ENCODE peak calls at places on chromosomes 11 and 22, in six cellular contexts. One of them, this sample, is unnamed.

GRCh38 chr11:126431401-126432064 is 76.0 kb downstream of the ST3GAL4 start:
- DNase-seq in ascending aorta: peak; percentile 80
- DNase-seq in HCT116: no peak
- DNase-seq in neuronal stem cell: no peak
- DNase-seq in stomach: peak; percentile 38
- DNase-seq in GM23338: no peak
- DNase-seq in this sample: no peak

GRCh38 chr11:73257342-73258103 is 14.6 kb upstream of the P2RY6 start:
- DNase-seq in ascending aorta: peak; percentile 92
- DNase-seq in HCT116: peak; percentile 27
- DNase-seq in neuronal stem cell: no peak
- DNase-seq in stomach: peak; percentile 25
- DNase-seq in GM23338: peak; percentile 33
- DNase-seq in this sample: no peak

GRCh38 chr11:10386361-10386760 is 68.7 kb upstream of the AMPD3 start:
- DNase-seq in ascending aorta: peak; percentile 9
- DNase-seq in HCT116: no peak
- DNase-seq in neuronal stem cell: no peak
- DNase-seq in stomach: no peak
- DNase-seq in GM23338: no peak
- DNase-seq in this sample: no peak

GRCh38 chr11:41849250-41849649 is 389.8 kb upstream of the LRRC4C start:
- DNase-seq in ascending aorta: no peak
- DNase-seq in HCT116: no peak
- DNase-seq in neuronal stem cell: no peak
- DNase-seq in stomach: no peak
- DNase-seq in GM23338: no peak
- DNase-seq in this sample: no peak

GRCh38 chr11:12017243-12017678 is 8.8 kb upstream of the DKK3 start:
- DNase-seq in ascending aorta: peak; percentile 85
- DNase-seq in HCT116: no peak
- DNase-seq in neuronal stem cell: no peak
- DNase-seq in stomach: no peak
- DNase-seq in GM23338: no peak
- DNase-seq in this sample: no peak

GRCh38 chr22:32205974-32206773 is 1.3 kb upstream of the RFPL2 start:
- DNase-seq in ascending aorta: no peak
- DNase-seq in HCT116: no peak
- DNase-seq in neuronal stem cell: no peak
- DNase-seq in stomach: no peak
- DNase-seq in GM23338: peak; percentile 60
- DNase-seq in this sample: no peak

GRCh38 chr22:26702906-26703830 is 45.8 kb downstream of the MIAT start:
- DNase-seq in ascending aorta: no peak
- DNase-seq in HCT116: no peak
- DNase-seq in neuronal stem cell: no peak
- DNase-seq in stomach: no peak
- DNase-seq in GM23338: no peak
- DNase-seq in this sample: no peak

GRCh38 chr22:46355369-46355995 is 20.0 kb downstream of the TRMU start:
- DNase-seq in ascending aorta: no peak
- DNase-seq in HCT116: no peak
- DNase-seq in neuronal stem cell: peak; percentile 70
- DNase-seq in stomach: peak; percentile 80
- DNase-seq in GM23338: peak; percentile 89
- DNase-seq in this sample: peak; percentile 68

GRCh38 chr11:97956904-97957303 is 1063.8 kb upstream of the CNTN5 start:
- DNase-seq in ascending aorta: no peak
- DNase-seq in HCT116: no peak
- DNase-seq in neuronal stem cell: no peak
- DNase-seq in stomach: no peak
- DNase-seq in GM23338: peak; percentile 28
- DNase-seq in this sample: no peak

GRCh38 chr11:123174196-123175183 is 20.6 kb downstream of the CLMP start:
- DNase-seq in ascending aorta: peak; percentile 79
- DNase-seq in HCT116: no peak
- DNase-seq in neuronal stem cell: peak; percentile 21
- DNase-seq in stomach: peak; percentile 39
- DNase-seq in GM23338: peak; percentile 41
- DNase-seq in this sample: no peak

GRCh38 chr11:79413258-79413657 is 27.6 kb downstream of the TENM4 start:
- DNase-seq in ascending aorta: peak; percentile 78
- DNase-seq in HCT116: no peak
- DNase-seq in neuronal stem cell: peak; percentile 15
- DNase-seq in stomach: peak; percentile 42
- DNase-seq in GM23338: peak; percentile 61
- DNase-seq in this sample: no peak

DNA sequence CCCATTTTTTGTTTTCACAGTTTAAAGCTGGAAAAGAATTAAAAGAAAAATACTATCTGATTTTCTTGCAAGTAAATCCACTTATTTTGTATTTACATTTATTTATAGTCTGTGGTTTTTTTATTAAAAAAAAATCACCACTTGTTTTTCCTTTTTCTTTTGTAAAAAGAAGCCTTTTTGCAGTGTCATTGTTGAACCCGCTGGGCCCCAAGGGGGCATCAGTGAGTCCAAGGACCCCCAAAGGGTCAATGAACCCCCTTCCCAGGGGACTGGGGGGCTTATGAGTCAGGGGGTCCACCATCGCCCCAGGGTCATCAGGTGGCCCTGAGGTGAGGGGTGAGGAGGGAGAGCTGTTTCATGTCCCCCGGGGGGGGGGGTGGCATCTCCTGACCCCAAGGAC is 34.0 kb upstream of the EIF3D start:
- DNase-seq in ascending aorta: no peak
- DNase-seq in HCT116: no peak
- DNase-seq in neuronal stem cell: no peak
- DNase-seq in stomach: no peak
- DNase-seq in GM23338: no peak
- DNase-seq in this sample: no peak
- H3K36me3 ChIP-seq in ascending aorta: no peaks in the 10 kb centered on the region
- H3K36me3 ChIP-seq in HCT116: no peaks in the 10 kb centered on the region
- H3K36me3 ChIP-seq in neuronal stem cell: no peaks in the 10 kb centered on the region
- H3K36me3 ChIP-seq in stomach: no peaks in the 10 kb centered on the region
- H3K36me3 ChIP-seq in GM23338: no peaks in the 10 kb centered on the region
- H3K36me3 ChIP-seq in this sample: no peaks in the 10 kb centered on the region

DNA sequence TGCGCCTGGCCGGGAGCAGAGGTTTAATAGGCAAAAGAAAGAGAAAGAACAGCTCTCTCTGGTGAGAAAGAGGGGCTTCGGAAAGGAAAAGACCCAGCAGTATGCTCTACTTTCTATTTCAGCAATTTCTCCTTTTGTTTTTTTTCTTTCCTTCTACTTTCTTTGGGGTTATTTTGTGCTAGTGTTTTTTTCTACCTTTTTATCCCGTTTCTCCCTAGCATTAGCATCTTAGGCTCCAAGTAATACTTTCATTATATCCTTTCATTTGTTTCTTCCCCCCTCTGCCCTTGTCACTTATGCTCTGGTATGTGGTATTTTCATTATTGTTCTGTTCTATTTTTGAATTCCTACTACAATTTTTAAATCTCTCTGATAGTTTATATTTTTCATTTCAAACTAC is 4.5 kb downstream of the SNU13 start:
- DNase-seq in ascending aorta: no peak
- DNase-seq in HCT116: no peak
- DNase-seq in neuronal stem cell: no peak
- DNase-seq in stomach: no peak
- DNase-seq in GM23338: no peak
- DNase-seq in this sample: no peak
- H3K36me3 ChIP-seq in ascending aorta: peaks cover 10% of the 10 kb centered on the region
- H3K36me3 ChIP-seq in HCT116: peaks cover 14% of the 10 kb centered on the region
- H3K36me3 ChIP-seq in neuronal stem cell: peaks cover 33% of the 10 kb centered on the region
- H3K36me3 ChIP-seq in stomach: peaks cover 18% of the 10 kb centered on the region
- H3K36me3 ChIP-seq in GM23338: peaks cover 9% of the 10 kb centered on the region
- H3K36me3 ChIP-seq in this sample: no peaks in the 10 kb centered on the region

GRCh38 chr11:59776210-59777066 is 21.3 kb downstream of the STX3 start:
- DNase-seq in ascending aorta: no peak
- DNase-seq in HCT116: peak; percentile 85
- DNase-seq in neuronal stem cell: no peak
- DNase-seq in stomach: no peak
- DNase-seq in GM23338: no peak
- DNase-seq in this sample: peak; percentile 29

GRCh38 chr11:59778122-59778521 is 22.9 kb downstream of the STX3 start:
- DNase-seq in ascending aorta: peak; percentile 76
- DNase-seq in HCT116: no peak
- DNase-seq in neuronal stem cell: no peak
- DNase-seq in stomach: peak; percentile 52
- DNase-seq in GM23338: no peak
- DNase-seq in this sample: no peak

GRCh38 chr11:59779487-59779886 is 24.3 kb downstream of the STX3 start:
- DNase-seq in ascending aorta: no peak
- DNase-seq in HCT116: no peak
- DNase-seq in neuronal stem cell: no peak
- DNase-seq in stomach: no peak
- DNase-seq in GM23338: no peak
- DNase-seq in this sample: no peak

GRCh38 chr11:59773082-59773438 is 17.9 kb downstream of the STX3 start:
- DNase-seq in ascending aorta: no peak
- DNase-seq in HCT116: no peak
- DNase-seq in neuronal stem cell: no peak
- DNase-seq in stomach: no peak
- DNase-seq in GM23338: no peak
- DNase-seq in this sample: no peak

DNA sequence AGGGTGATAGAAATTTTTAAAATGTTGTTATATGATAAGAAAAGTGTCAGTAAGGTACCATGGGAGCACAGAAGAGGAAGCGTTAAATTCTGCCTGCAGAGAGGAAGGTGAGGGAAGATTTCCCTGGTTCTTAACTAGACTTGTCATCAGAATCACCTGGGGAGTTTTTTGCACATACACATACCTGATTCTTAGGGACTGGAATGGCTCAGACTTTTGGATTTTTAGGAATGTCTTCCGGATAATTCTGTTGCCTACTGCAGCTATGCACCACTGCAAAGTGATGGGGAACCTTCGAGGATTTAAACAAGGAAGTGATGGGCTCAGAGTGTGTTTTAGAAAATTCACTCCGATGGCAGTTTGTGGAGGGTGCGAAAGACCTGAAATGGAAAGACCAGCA is 21.9 kb downstream of the STX3 start:
- DNase-seq in ascending aorta: no peak
- DNase-seq in HCT116: no peak
- DNase-seq in neuronal stem cell: no peak
- DNase-seq in stomach: no peak
- DNase-seq in GM23338: no peak
- DNase-seq in this sample: no peak
- H3K36me3 ChIP-seq in ascending aorta: peaks cover 9% of the 10 kb centered on the region
- H3K36me3 ChIP-seq in HCT116: no peaks in the 10 kb centered on the region
- H3K36me3 ChIP-seq in neuronal stem cell: no peaks in the 10 kb centered on the region
- H3K36me3 ChIP-seq in stomach: peaks cover 48% of the 10 kb centered on the region
- H3K36me3 ChIP-seq in GM23338: no peaks in the 10 kb centered on the region
- H3K36me3 ChIP-seq in this sample: no peaks in the 10 kb centered on the region

GRCh38 chr11:6488342-6488741 is 7.0 kb downstream of the TIMM10B start:
- DNase-seq in ascending aorta: no peak
- DNase-seq in HCT116: no peak
- DNase-seq in neuronal stem cell: no peak
- DNase-seq in stomach: no peak
- DNase-seq in GM23338: no peak
- DNase-seq in this sample: no peak
- H3K36me3 ChIP-seq in ascending aorta: peaks cover 24% of the 10 kb centered on the region
- H3K36me3 ChIP-seq in HCT116: peaks cover 33% of the 10 kb centered on the region
- H3K36me3 ChIP-seq in neuronal stem cell: peaks cover 85% of the 10 kb centered on the region
- H3K36me3 ChIP-seq in stomach: peaks cover 83% of the 10 kb centered on the region
- H3K36me3 ChIP-seq in GM23338: peaks cover 25% of the 10 kb centered on the region
- H3K36me3 ChIP-seq in this sample: no peaks in the 10 kb centered on the region